ENCODE peak calls at places on chromosomes 16 and 17, in six cellular contexts. One of them, this sample, is unnamed.

GRCh38 chr16:50427107-50427506 is 58.3 kb upstream of the BRD7 start:
- DNase-seq in tibial nerve: no peak
- DNase-seq in stimulated activated naive B cell treated with anti-CD40 and anti-IgM and Interleukin-4, amounts not matched to agents 10 μg/mL and 1 μg/mL and 100 μg/mL, for 72 hours: no peak
- DNase-seq in epithelial cell of esophagus: no peak
- DNase-seq in aorta: no peak
- DNase-seq in progenitor cell of endocrine pancreas: no peak
- DNase-seq in this sample: no peak

GRCh38 chr16:84484579-84485254 is 19.7 kb downstream of the MEAK7 start:
- DNase-seq in tibial nerve: peak
- DNase-seq in stimulated activated naive B cell treated with anti-CD40 and anti-IgM and Interleukin-4, amounts not matched to agents 10 μg/mL and 1 μg/mL and 100 μg/mL, for 72 hours: no peak
- DNase-seq in epithelial cell of esophagus: peak
- DNase-seq in aorta: no peak
- DNase-seq in progenitor cell of endocrine pancreas: peak
- DNase-seq in this sample: no peak

GRCh38 chr16:11857161-11857560 is 5.8 kb upstream of the RSL1D1 start:
- DNase-seq in tibial nerve: no peak
- DNase-seq in stimulated activated naive B cell treated with anti-CD40 and anti-IgM and Interleukin-4, amounts not matched to agents 10 μg/mL and 1 μg/mL and 100 μg/mL, for 72 hours: no peak
- DNase-seq in epithelial cell of esophagus: no peak
- DNase-seq in aorta: no peak
- DNase-seq in progenitor cell of endocrine pancreas: no peak
- DNase-seq in this sample: peak

GRCh38 chr16:84652565-84652964 is 4.3 kb downstream of the KLHL36 start:
- DNase-seq in tibial nerve: no peak
- DNase-seq in stimulated activated naive B cell treated with anti-CD40 and anti-IgM and Interleukin-4, amounts not matched to agents 10 μg/mL and 1 μg/mL and 100 μg/mL, for 72 hours: no peak
- DNase-seq in epithelial cell of esophagus: no peak
- DNase-seq in aorta: no peak
- DNase-seq in progenitor cell of endocrine pancreas: no peak
- DNase-seq in this sample: no peak

GRCh38 chr16:85781685-85782370 is 17.5 kb downstream of the EMC8 start:
- DNase-seq in tibial nerve: no peak
- DNase-seq in stimulated activated naive B cell treated with anti-CD40 and anti-IgM and Interleukin-4, amounts not matched to agents 10 μg/mL and 1 μg/mL and 100 μg/mL, for 72 hours: no peak
- DNase-seq in epithelial cell of esophagus: no peak
- DNase-seq in aorta: peak
- DNase-seq in progenitor cell of endocrine pancreas: no peak
- DNase-seq in this sample: peak

GRCh38 chr17:45391918-45392317 is 40.8 kb downstream of the ARHGAP27 start:
- DNase-seq in tibial nerve: no peak
- DNase-seq in stimulated activated naive B cell treated with anti-CD40 and anti-IgM and Interleukin-4, amounts not matched to agents 10 μg/mL and 1 μg/mL and 100 μg/mL, for 72 hours: no peak
- DNase-seq in epithelial cell of esophagus: no peak
- DNase-seq in aorta: no peak
- DNase-seq in progenitor cell of endocrine pancreas: no peak
- DNase-seq in this sample: no peak

GRCh38 chr17:19534562-19535149 is 1.0 kb downstream of the SLC47A1 start:
- DNase-seq in tibial nerve: no peak
- DNase-seq in stimulated activated naive B cell treated with anti-CD40 and anti-IgM and Interleukin-4, amounts not matched to agents 10 μg/mL and 1 μg/mL and 100 μg/mL, for 72 hours: no peak
- DNase-seq in epithelial cell of esophagus: no peak
- DNase-seq in aorta: no peak
- DNase-seq in progenitor cell of endocrine pancreas: no peak
- DNase-seq in this sample: no peak

GRCh38 chr17:81735181-81736102 is 23.4 kb downstream of the SLC25A10 start:
- DNase-seq in tibial nerve: no peak
- DNase-seq in stimulated activated naive B cell treated with anti-CD40 and anti-IgM and Interleukin-4, amounts not matched to agents 10 μg/mL and 1 μg/mL and 100 μg/mL, for 72 hours: peak
- DNase-seq in epithelial cell of esophagus: peak
- DNase-seq in aorta: peak
- DNase-seq in progenitor cell of endocrine pancreas: no peak
- DNase-seq in this sample: peak

GRCh38 chr16:89560413-89561194 is at the start of gene RPL13:
- DNase-seq in tibial nerve: peak
- DNase-seq in stimulated activated naive B cell treated with anti-CD40 and anti-IgM and Interleukin-4, amounts not matched to agents 10 μg/mL and 1 μg/mL and 100 μg/mL, for 72 hours: peak
- DNase-seq in epithelial cell of esophagus: peak
- DNase-seq in aorta: peak
- DNase-seq in progenitor cell of endocrine pancreas: peak
- DNase-seq in this sample: peak

GRCh38 chr17:79901131-79901530 is 61.9 kb upstream of the CBX4 start:
- DNase-seq in tibial nerve: no peak
- DNase-seq in stimulated activated naive B cell treated with anti-CD40 and anti-IgM and Interleukin-4, amounts not matched to agents 10 μg/mL and 1 μg/mL and 100 μg/mL, for 72 hours: no peak
- DNase-seq in epithelial cell of esophagus: no peak
- DNase-seq in aorta: no peak
- DNase-seq in progenitor cell of endocrine pancreas: no peak
- DNase-seq in this sample: no peak

GRCh38 chr17:75242461-75243042 is 18.9 kb downstream of the GGA3 start:
- DNase-seq in tibial nerve: no peak
- DNase-seq in stimulated activated naive B cell treated with anti-CD40 and anti-IgM and Interleukin-4, amounts not matched to agents 10 μg/mL and 1 μg/mL and 100 μg/mL, for 72 hours: no peak
- DNase-seq in epithelial cell of esophagus: no peak
- DNase-seq in aorta: no peak
- DNase-seq in progenitor cell of endocrine pancreas: no peak
- DNase-seq in this sample: no peak

GRCh38 chr16:84585886-84586285 is 32.0 kb downstream of the COTL1 start:
- DNase-seq in tibial nerve: no peak
- DNase-seq in stimulated activated naive B cell treated with anti-CD40 and anti-IgM and Interleukin-4, amounts not matched to agents 10 μg/mL and 1 μg/mL and 100 μg/mL, for 72 hours: no peak
- DNase-seq in epithelial cell of esophagus: peak
- DNase-seq in aorta: peak
- DNase-seq in progenitor cell of endocrine pancreas: no peak
- DNase-seq in this sample: no peak

GRCh38 chr16:30875881-30876791 is 17.7 kb downstream of the BCL7C start:
- DNase-seq in tibial nerve: no peak
- DNase-seq in stimulated activated naive B cell treated with anti-CD40 and anti-IgM and Interleukin-4, amounts not matched to agents 10 μg/mL and 1 μg/mL and 100 μg/mL, for 72 hours: peak
- DNase-seq in epithelial cell of esophagus: peak
- DNase-seq in aorta: no peak
- DNase-seq in progenitor cell of endocrine pancreas: no peak
- DNase-seq in this sample: no peak

GRCh38 chr17:62099532-62099931 is 34.5 kb upstream of the MED13 start:
- DNase-seq in tibial nerve: no peak
- DNase-seq in stimulated activated naive B cell treated with anti-CD40 and anti-IgM and Interleukin-4, amounts not matched to agents 10 μg/mL and 1 μg/mL and 100 μg/mL, for 72 hours: no peak
- DNase-seq in epithelial cell of esophagus: no peak
- DNase-seq in aorta: no peak
- DNase-seq in progenitor cell of endocrine pancreas: no peak
- DNase-seq in this sample: no peak

GRCh38 chr17:79519152-79519523 is 91.7 kb downstream of the RBFOX3 start:
- DNase-seq in tibial nerve: no peak
- DNase-seq in stimulated activated naive B cell treated with anti-CD40 and anti-IgM and Interleukin-4, amounts not matched to agents 10 μg/mL and 1 μg/mL and 100 μg/mL, for 72 hours: no peak
- DNase-seq in epithelial cell of esophagus: no peak
- DNase-seq in aorta: no peak
- DNase-seq in progenitor cell of endocrine pancreas: no peak
- DNase-seq in this sample: no peak

GRCh38 chr16:31129568-31130335 is 5.8 kb downstream of the PRSS8 start:
- DNase-seq in tibial nerve: no peak
- DNase-seq in stimulated activated naive B cell treated with anti-CD40 and anti-IgM and Interleukin-4, amounts not matched to agents 10 μg/mL and 1 μg/mL and 100 μg/mL, for 72 hours: no peak
- DNase-seq in epithelial cell of esophagus: no peak
- DNase-seq in aorta: peak
- DNase-seq in progenitor cell of endocrine pancreas: no peak
- DNase-seq in this sample: no peak

GRCh38 chr17:58304735-58305486 is 23.7 kb downstream of the TSPOAP1 start:
- DNase-seq in tibial nerve: no peak
- DNase-seq in stimulated activated naive B cell treated with anti-CD40 and anti-IgM and Interleukin-4, amounts not matched to agents 10 μg/mL and 1 μg/mL and 100 μg/mL, for 72 hours: no peak
- DNase-seq in epithelial cell of esophagus: no peak
- DNase-seq in aorta: no peak
- DNase-seq in progenitor cell of endocrine pancreas: no peak
- DNase-seq in this sample: no peak

GRCh38 chr17:33594000-33594399 is 300.9 kb upstream of the ASIC2 start:
- DNase-seq in tibial nerve: no peak
- DNase-seq in stimulated activated naive B cell treated with anti-CD40 and anti-IgM and Interleukin-4, amounts not matched to agents 10 μg/mL and 1 μg/mL and 100 μg/mL, for 72 hours: no peak
- DNase-seq in epithelial cell of esophagus: no peak
- DNase-seq in aorta: no peak
- DNase-seq in progenitor cell of endocrine pancreas: no peak
- DNase-seq in this sample: no peak

GRCh38 chr17:7394452-7395191 is at the start of gene PLSCR3:
- DNase-seq in tibial nerve: peak
- DNase-seq in stimulated activated naive B cell treated with anti-CD40 and anti-IgM and Interleukin-4, amounts not matched to agents 10 μg/mL and 1 μg/mL and 100 μg/mL, for 72 hours: peak
- DNase-seq in epithelial cell of esophagus: peak
- DNase-seq in aorta: peak
- DNase-seq in progenitor cell of endocrine pancreas: peak
- DNase-seq in this sample: peak

GRCh38 chr17:80169784-80170500 is at the start of gene CARD14:
- DNase-seq in tibial nerve: no peak
- DNase-seq in stimulated activated naive B cell treated with anti-CD40 and anti-IgM and Interleukin-4, amounts not matched to agents 10 μg/mL and 1 μg/mL and 100 μg/mL, for 72 hours: no peak
- DNase-seq in epithelial cell of esophagus: peak
- DNase-seq in aorta: no peak
- DNase-seq in progenitor cell of endocrine pancreas: no peak
- DNase-seq in this sample: no peak

GRCh38 chr16:66250686-66251405 is 115.6 kb upstream of the CDH5 start:
- DNase-seq in tibial nerve: peak
- DNase-seq in stimulated activated naive B cell treated with anti-CD40 and anti-IgM and Interleukin-4, amounts not matched to agents 10 μg/mL and 1 μg/mL and 100 μg/mL, for 72 hours: no peak
- DNase-seq in epithelial cell of esophagus: no peak
- DNase-seq in aorta: peak
- DNase-seq in progenitor cell of endocrine pancreas: no peak
- DNase-seq in this sample: peak

GRCh38 chr17:44707755-44708400 is 587 bp upstream of the DBF4B start:
- DNase-seq in tibial nerve: no peak
- DNase-seq in stimulated activated naive B cell treated with anti-CD40 and anti-IgM and Interleukin-4, amounts not matched to agents 10 μg/mL and 1 μg/mL and 100 μg/mL, for 72 hours: no peak
- DNase-seq in epithelial cell of esophagus: no peak
- DNase-seq in aorta: no peak
- DNase-seq in progenitor cell of endocrine pancreas: no peak
- DNase-seq in this sample: no peak

GRCh38 chr17:68592667-68593330 is 8.4 kb downstream of the FAM20A start:
- DNase-seq in tibial nerve: peak
- DNase-seq in stimulated activated naive B cell treated with anti-CD40 and anti-IgM and Interleukin-4, amounts not matched to agents 10 μg/mL and 1 μg/mL and 100 μg/mL, for 72 hours: no peak
- DNase-seq in epithelial cell of esophagus: no peak
- DNase-seq in aorta: no peak
- DNase-seq in progenitor cell of endocrine pancreas: no peak
- DNase-seq in this sample: no peak

GRCh38 chr17:39607851-39608130 is at the start of gene NEUROD2:
- DNase-seq in tibial nerve: no peak
- DNase-seq in stimulated activated naive B cell treated with anti-CD40 and anti-IgM and Interleukin-4, amounts not matched to agents 10 μg/mL and 1 μg/mL and 100 μg/mL, for 72 hours: no peak
- DNase-seq in epithelial cell of esophagus: no peak
- DNase-seq in aorta: no peak
- DNase-seq in progenitor cell of endocrine pancreas: no peak
- DNase-seq in this sample: no peak

GRCh38 chr16:23378256-23378655 is 74.7 kb downstream of the COG7 start:
- DNase-seq in tibial nerve: no peak
- DNase-seq in stimulated activated naive B cell treated with anti-CD40 and anti-IgM and Interleukin-4, amounts not matched to agents 10 μg/mL and 1 μg/mL and 100 μg/mL, for 72 hours: no peak
- DNase-seq in epithelial cell of esophagus: no peak
- DNase-seq in aorta: peak
- DNase-seq in progenitor cell of endocrine pancreas: no peak
- DNase-seq in this sample: no peak

This sample was measured in MG63.